ENCODE peak calls at places on chromosomes 16 and 17, in five cellular contexts. One of them, this sample, is unnamed.

GRCh38 chr16:84421938-84422220 is 53.5 kb downstream of the ATP2C2 start:
- DNase-seq in H1: no peak
- DNase-seq in H9: no peak
- DNase-seq in astrocyte: no peak
- DNase-seq in fibroblast of lung: no peak
- DNase-seq in this sample: no peak

GRCh38 chr17:66711936-66712335 is 123.0 kb upstream of the CACNG5 start:
- DNase-seq in H1: peak
- DNase-seq in H9: peak
- DNase-seq in astrocyte: no peak
- DNase-seq in fibroblast of lung: no peak
- DNase-seq in this sample: no peak

GRCh38 chr16:30951785-30952184 is 2.9 kb downstream of the ORAI3 start:
- DNase-seq in H1: no peak
- DNase-seq in H9: no peak
- DNase-seq in astrocyte: peak
- DNase-seq in fibroblast of lung: peak
- DNase-seq in this sample: peak

GRCh38 chr16:82129881-82130280 is 40.1 kb downstream of the MPHOSPH6 start:
- DNase-seq in H1: no peak
- DNase-seq in H9: no peak
- DNase-seq in astrocyte: no peak
- DNase-seq in fibroblast of lung: no peak
- DNase-seq in this sample: no peak

GRCh38 chr17:75920045-75920560 is 15.4 kb upstream of the MRPL38 start:
- DNase-seq in H1: no peak
- DNase-seq in H9: no peak
- DNase-seq in astrocyte: no peak
- DNase-seq in fibroblast of lung: no peak
- DNase-seq in this sample: no peak

GRCh38 chr16:53509906-53510703 is 7.1 kb upstream of the AKTIP start:
- DNase-seq in H1: no peak
- DNase-seq in H9: peak
- DNase-seq in astrocyte: peak
- DNase-seq in fibroblast of lung: peak
- DNase-seq in this sample: peak

GRCh38 chr16:787978-788398 is at the start of gene RPUSD1:
- DNase-seq in H1: no peak
- DNase-seq in H9: no peak
- DNase-seq in astrocyte: no peak
- DNase-seq in fibroblast of lung: peak
- DNase-seq in this sample: peak

GRCh38 chr16:30740364-30741251 is 7.6 kb upstream of the PHKG2 start:
- DNase-seq in H1: no peak
- DNase-seq in H9: peak
- DNase-seq in astrocyte: peak
- DNase-seq in fibroblast of lung: peak
- DNase-seq in this sample: peak

GRCh38 chr17:82458885-82459424 is 414 bp downstream of the NARF start:
- DNase-seq in H1: no peak
- DNase-seq in H9: no peak
- DNase-seq in astrocyte: peak
- DNase-seq in fibroblast of lung: no peak
- DNase-seq in this sample: peak

GRCh38 chr17:82754297-82755208 is 2.7 kb downstream of the TBCD start:
- DNase-seq in H1: peak
- DNase-seq in H9: peak
- DNase-seq in astrocyte: peak
- DNase-seq in fibroblast of lung: no peak
- DNase-seq in this sample: no peak

DNA sequence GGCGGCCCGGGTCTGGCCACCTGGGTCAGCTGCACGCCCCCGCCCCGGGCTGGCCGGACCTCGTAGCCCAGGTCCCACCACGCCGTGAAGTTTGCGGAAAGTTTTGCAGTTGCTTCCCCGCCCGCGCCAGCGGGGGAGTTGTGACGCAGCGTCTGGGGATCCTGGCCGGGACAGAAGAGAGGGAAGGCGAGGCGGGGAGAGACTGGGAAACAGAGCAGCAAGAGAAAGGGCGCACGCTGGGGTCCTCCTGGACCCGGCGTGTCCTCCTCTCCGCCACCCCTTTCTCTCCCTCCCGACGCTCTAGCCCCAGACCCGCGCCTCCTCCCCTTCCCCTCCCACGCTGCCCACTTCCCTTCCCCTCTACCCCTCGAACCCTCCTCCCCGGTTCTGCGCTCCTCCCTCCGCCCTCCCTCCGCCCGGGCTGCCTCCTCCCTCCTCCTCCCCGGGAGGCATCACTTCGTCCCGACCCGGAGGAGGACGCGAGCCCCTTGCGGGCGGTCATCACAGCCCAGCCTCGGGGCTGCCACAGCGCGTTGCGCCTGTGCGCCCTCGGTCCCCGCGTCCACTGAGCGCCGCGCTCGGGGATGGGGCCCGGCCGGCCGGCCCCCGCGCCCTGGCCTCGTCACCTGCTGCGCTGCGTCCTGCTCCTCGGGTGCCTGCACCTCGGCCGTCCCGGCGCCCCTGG is at the start of gene MRC2:
- DNase-seq in H1: no peak
- DNase-seq in H9: peak
- DNase-seq in astrocyte: peak
- DNase-seq in fibroblast of lung: peak
- DNase-seq in this sample: peak
- TF ChIP-seq CTCF in H1: no peak
- TF ChIP-seq CTCF in H9: no peak
- TF ChIP-seq CTCF in astrocyte: no peak
- TF ChIP-seq CTCF in fibroblast of lung: no peak
- TF ChIP-seq CTCF in this sample: peak

DNA sequence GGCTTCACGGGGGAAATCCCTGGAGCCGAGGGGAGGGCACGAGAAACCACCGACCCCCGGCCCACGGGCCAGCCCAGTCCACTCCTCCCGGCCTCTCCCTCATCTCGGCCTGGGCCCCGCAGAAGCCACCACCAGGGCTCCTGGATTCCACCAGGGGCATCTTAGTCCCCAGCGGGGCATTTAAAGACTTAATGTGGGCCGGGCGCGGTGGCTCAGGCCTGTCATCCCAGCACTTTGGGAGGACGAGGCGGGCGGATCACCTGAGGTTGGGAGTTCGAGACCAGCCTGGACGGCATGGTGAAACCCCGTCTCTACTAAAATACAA is 24.1 kb upstream of the ABR start:
- DNase-seq in H1: no peak
- DNase-seq in H9: no peak
- DNase-seq in astrocyte: no peak
- DNase-seq in fibroblast of lung: no peak
- DNase-seq in this sample: no peak
- H3K9ac ChIP-seq in H1: no peak
- H3K9ac ChIP-seq in H9: peak
- H3K9ac ChIP-seq in astrocyte: peak
- H3K9ac ChIP-seq in fibroblast of lung: peak
- H3K9ac ChIP-seq in this sample: peak

GRCh38 chr17:33945641-33946546 is 309.2 kb upstream of the CCL2 start:
- DNase-seq in H1: no peak
- DNase-seq in H9: no peak
- DNase-seq in astrocyte: peak
- DNase-seq in fibroblast of lung: no peak
- DNase-seq in this sample: no peak
- TF ChIP-seq CTCF in H1: peak
- TF ChIP-seq CTCF in H9: peak
- TF ChIP-seq CTCF in astrocyte: no peak
- TF ChIP-seq CTCF in fibroblast of lung: no peak
- TF ChIP-seq CTCF in this sample: no peak

GRCh38 chr17:8420041-8420934 is 15.4 kb upstream of the NDEL1 start:
- DNase-seq in H1: no peak
- DNase-seq in H9: no peak
- DNase-seq in astrocyte: peak
- DNase-seq in fibroblast of lung: peak
- DNase-seq in this sample: peak
- H3K9ac ChIP-seq in H1: no peak
- H3K9ac ChIP-seq in H9: no peak
- H3K9ac ChIP-seq in astrocyte: no peak
- H3K9ac ChIP-seq in fibroblast of lung: no peak
- H3K9ac ChIP-seq in this sample: no peak

DNA sequence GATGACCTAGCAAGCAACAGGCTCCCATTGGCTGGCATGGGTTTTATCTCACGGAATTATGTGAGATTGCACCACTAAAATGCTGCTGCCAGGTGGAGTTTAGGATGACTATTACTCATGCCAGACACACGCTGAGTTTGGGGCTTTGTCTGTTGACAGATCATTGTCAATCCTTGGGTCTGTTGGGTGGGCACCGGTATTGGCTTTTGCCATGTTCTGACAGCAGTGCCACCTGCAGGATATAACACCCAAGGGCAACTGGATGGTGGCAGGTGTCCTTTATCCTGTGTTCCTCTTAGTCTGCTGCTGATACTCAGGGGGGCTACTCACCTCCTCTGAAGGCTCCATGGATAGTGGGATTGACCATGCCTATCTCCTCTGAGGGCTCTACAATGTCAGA is 221.6 kb upstream of the DYNLRB2 start:
- DNase-seq in H1: no peak
- DNase-seq in H9: no peak
- DNase-seq in astrocyte: no peak
- DNase-seq in fibroblast of lung: no peak
- DNase-seq in this sample: no peak
- TF ChIP-seq CTCF in H1: peak
- TF ChIP-seq CTCF in H9: no peak
- TF ChIP-seq CTCF in astrocyte: no peak
- TF ChIP-seq CTCF in fibroblast of lung: no peak
- TF ChIP-seq CTCF in this sample: peak

This sample was measured in endothelial cell of umbilical vein.